ENCODE peak calls at places on chromosomes 7 and 10, in five cellular contexts. H is uterus, T is HT1080, P is endothelial cell, Q is HS-27A. G is an unnamed sample.

GRCh38 chr10:44968887-44969400 is 9.3 kb downstream of the RASSF4 start:
- DNase-seq in H (no peak), T (no peak), P (no peak), Q (no peak), G (no peak)

GRCh38 chr7:54944179-54944578 is 74.6 kb upstream of the EGFR start:
- DNase-seq in H (no peak), T (no peak), P (no peak), Q (peak), G (no peak)

GRCh38 chr7:32048970-32049369 is 21.2 kb downstream of the PDE1C start:
- DNase-seq in H (no peak), T (peak), P (no peak), Q (no peak), G (no peak)

GRCh38 chr7:101418694-101419093 is 56.0 kb downstream of the COL26A1 start:
- DNase-seq in H (no peak), T (no peak), P (no peak), Q (no peak), G (no peak)

GRCh38 chr7:119545118-119545517 is 727.9 kb upstream of the KCND2 start:
- DNase-seq in H (no peak), T (peak), P (no peak), Q (peak), G (no peak)

GRCh38 chr10:43057831-43058340 is 19.0 kb upstream of the RET start:
- DNase-seq in H (no peak), T (no peak), P (no peak), Q (no peak), G (peak)

GRCh38 chr10:29714096-29714874 is 79.5 kb upstream of the SVIL start:
- DNase-seq in H (no peak), T (peak), P (no peak), Q (no peak), G (no peak)

GRCh38 chr10:78028438-78029293 is 649 bp downstream of the POLR3A start:
- DNase-seq in H (no peak), T (no peak), P (peak), Q (no peak), G (no peak)

GRCh38 chr7:121026159-121026558 is 37.6 kb downstream of the CPED1 start:
- DNase-seq in H (no peak), T (no peak), P (no peak), Q (no peak), G (no peak)

GRCh38 chr10:16717617-16718395 is 99.4 kb downstream of the RSU1 start:
- DNase-seq in H (no peak), T (no peak), P (no peak), Q (no peak), G (no peak)

GRCh38 chr7:143384741-143385631 is 3.8 kb downstream of the ZYX start:
- DNase-seq in H (no peak), T (no peak), P (no peak), Q (no peak), G (peak)

GRCh38 chr7:69932034-69932628 is 333.9 kb downstream of the AUTS2 start:
- DNase-seq in H (peak), T (no peak), P (peak), Q (no peak), G (no peak)